ENCODE peak calls at places on chromosomes 6 and 20, in nine cellular contexts. N is A549, M is GF-D8, U is activated T-cell treated with anti-CD3 and anti-CD28 coated beads for 48 hours, I is RWPE1, F is COR-L47, X is activated B cell treated with CpG ODN at 0.5 μM for 24 hours, H is ovary, R is cardiac fibroblast. C is an unnamed sample.

GRCh38 chr6:31169123-31169857 is 1.2 kb downstream of the POU5F1 start:
- DNase-seq in N (no peak), M (no peak), U (no peak), I (no peak), F (no peak), X (no peak), H (no peak), R (no peak), C (no peak)

GRCh38 chr20:48606117-48606840 is 221.5 kb downstream of the PREX1 start:
- DNase-seq in N (no peak), M (no peak), U (no peak), I (no peak), F (no peak), X (no peak), H (no peak), R (no peak), C (no peak)

GRCh38 chr6:89045585-89045984 is 35.0 kb upstream of the PNRC1 start:
- DNase-seq in N (no peak), M (no peak), U (no peak), I (peak; percentile 22), F (no peak), X (no peak), H (no peak), R (no peak), C (no peak)

GRCh38 chr6:111205502-111205901 is 118.2 kb downstream of the SLC16A10 start:
- DNase-seq in N (no peak), M (no peak), U (no peak), I (no peak), F (no peak), X (no peak), H (no peak), R (no peak), C (no peak)

GRCh38 chr6:81572020-81572419 is 180.5 kb downstream of the TENT5A start:
- DNase-seq in N (no peak), M (no peak), U (no peak), I (no peak), F (no peak), X (no peak), H (no peak), R (no peak), C (no peak)

GRCh38 chr6:19450651-19451050 is 386.5 kb upstream of the ID4 start:
- DNase-seq in N (no peak), M (no peak), U (no peak), I (no peak), F (no peak), X (no peak), H (no peak), R (no peak), C (no peak)

GRCh38 chr6:7939186-7939863 is 28.7 kb upstream of the TXNDC5 start:
- DNase-seq in N (no peak), M (no peak), U (no peak), I (no peak), F (no peak), X (no peak), H (no peak), R (peak; percentile 16), C (no peak)

GRCh38 chr20:50305636-50306477 is 115.2 kb downstream of the CEBPB start:
- DNase-seq in N (peak; percentile 49), M (no peak), U (no peak), I (no peak), F (peak; percentile 46), X (no peak), H (peak; percentile 77), R (peak; percentile 56), C (no peak)

GRCh38 chr20:46350201-46350985 is 42.1 kb upstream of the CDH22 start:
- DNase-seq in N (no peak), M (peak; percentile 4), U (peak; percentile 14), I (no peak), F (no peak), X (no peak), H (no peak), R (peak; percentile 88), C (peak; percentile 26)

GRCh38 chr6:8180327-8181161 is 78.2 kb upstream of the EEF1E1 start:
- DNase-seq in N (no peak), M (no peak), U (no peak), I (peak; percentile 68), F (no peak), X (no peak), H (no peak), R (peak; percentile 63), C (no peak)

GRCh38 chr20:54172856-54173652 is 732 bp downstream of the CYP24A1 start:
- DNase-seq in N (no peak), M (no peak), U (no peak), I (no peak), F (no peak), X (no peak), H (no peak), R (no peak), C (no peak)

GRCh38 chr20:51752343-51752951 is 15.7 kb downstream of the ATP9A start:
- DNase-seq in N (peak; percentile 40), M (no peak), U (no peak), I (peak; percentile 80), F (no peak), X (no peak), H (no peak), R (peak; percentile 83), C (no peak)

GRCh38 chr6:22068561-22069346 is 228.1 kb downstream of the PRL start:
- DNase-seq in N (no peak), M (no peak), U (peak; percentile 3), I (no peak), F (no peak), X (no peak), H (no peak), R (no peak), C (no peak)

GRCh38 chr6:158797331-158798202 is 21.6 kb downstream of the EZR start:
- DNase-seq in N (no peak), M (no peak), U (no peak), I (no peak), F (no peak), X (no peak), H (no peak), R (peak; percentile 86), C (no peak)

GRCh38 chr6:75852721-75853120 is 103.7 kb downstream of the MYO6 start:
- DNase-seq in N (no peak), M (no peak), U (no peak), I (no peak), F (no peak), X (no peak), H (no peak), R (peak; percentile 49), C (peak; percentile 39)

GRCh38 chr20:1928782-1929181 is 33.6 kb downstream of the SIRPA start:
- DNase-seq in N (no peak), M (no peak), U (no peak), I (no peak), F (no peak), X (no peak), H (no peak), R (no peak), C (no peak)

GRCh38 chr6:87731818-87732661 is 30.0 kb upstream of the AKIRIN2 start:
- DNase-seq in N (peak; percentile 77), M (peak; percentile 98), U (no peak), I (peak; percentile 83), F (peak; percentile 87), X (no peak), H (peak; percentile 87), R (peak; percentile 99), C (peak; percentile 70)

GRCh38 chr20:7654231-7654630 is 286.0 kb downstream of the HAO1 start:
- DNase-seq in N (no peak), M (no peak), U (no peak), I (no peak), F (no peak), X (no peak), H (no peak), R (no peak), C (no peak)

GRCh38 chr6:131828946-131829345 is 21.1 kb downstream of the ENPP1 start:
- DNase-seq in N (no peak), M (no peak), U (no peak), I (no peak), F (no peak), X (no peak), H (no peak), R (no peak), C (no peak)

GRCh38 chr6:53302678-53303360 is 45.9 kb downstream of the ELOVL5 start:
- DNase-seq in N (no peak), M (no peak), U (no peak), I (peak; percentile 80), F (no peak), X (no peak), H (no peak), R (peak; percentile 93), C (no peak)

GRCh38 chr6:56040271-56040670 is 164.9 kb upstream of the BMP5 start:
- DNase-seq in N (no peak), M (no peak), U (no peak), I (no peak), F (no peak), X (no peak), H (no peak), R (peak; percentile 63), C (no peak)

GRCh38 chr6:92715991-92716390 is 703.4 kb downstream of the EPHA7 start:
- DNase-seq in N (no peak), M (no peak), U (no peak), I (no peak), F (peak; percentile 17), X (no peak), H (no peak), R (peak; percentile 9), C (no peak)

GRCh38 chr6:170062209-170062903 is 228.5 kb downstream of the DLL1 start:
- DNase-seq in N (no peak), M (no peak), U (no peak), I (no peak), F (no peak), X (no peak), H (peak; percentile 11), R (no peak), C (no peak)

GRCh38 chr6:53771780-53772624 is 22.8 kb upstream of the LRRC1 start:
- DNase-seq in N (no peak), M (no peak), U (no peak), I (no peak), F (no peak), X (no peak), H (no peak), R (peak; percentile 41), C (no peak)

GRCh38 chr6:14053776-14054175 is 63.8 kb upstream of the CD83 start:
- DNase-seq in N (no peak), M (no peak), U (no peak), I (peak; percentile 27), F (no peak), X (no peak), H (no peak), R (no peak), C (no peak)

GRCh38 chr6:111105578-111105977 is 18.3 kb downstream of the SLC16A10 start:
- DNase-seq in N (peak; percentile 14), M (peak; percentile 30), U (peak; percentile 23), I (peak; percentile 68), F (no peak), X (no peak), H (peak; percentile 27), R (peak; percentile 28), C (peak; percentile 94)

GRCh38 chr20:62217913-62218773 is 1.9 kb downstream of the HRH3 start:
- DNase-seq in N (no peak), M (no peak), U (no peak), I (no peak), F (no peak), X (no peak), H (no peak), R (no peak), C (no peak)

GRCh38 chr6:29014729-29015608 is 9.9 kb upstream of the ZNF311 start:
- DNase-seq in N (no peak), M (no peak), U (no peak), I (peak; percentile 20), F (no peak), X (no peak), H (peak; percentile 14), R (peak; percentile 11), C (no peak)

GRCh38 chr6:138088307-138088744 is 18.9 kb downstream of the PERP start:
- DNase-seq in N (peak; percentile 44), M (no peak), U (no peak), I (peak; percentile 86), F (peak; percentile 51), X (no peak), H (no peak), R (peak; percentile 33), C (peak; percentile 65)

GRCh38 chr6:134551245-134551960 is 233.5 kb upstream of the SGK1 start:
- DNase-seq in N (no peak), M (no peak), U (no peak), I (no peak), F (no peak), X (no peak), H (no peak), R (peak; percentile 92), C (no peak)

GRCh38 chr6:135830971-135831370 is 20.5 kb upstream of the PDE7B start:
- DNase-seq in N (no peak), M (no peak), U (no peak), I (no peak), F (no peak), X (no peak), H (no peak), R (no peak), C (no peak)